ENCODE peak calls at places on chromosomes 6 and 20, in ten cellular contexts. H is HL-60, T is K562, P is hepatocyte, Y is prostate gland, S is colonic mucosa, C is GM23338, R is pancreas, J is dorsolateral prefrontal cortex, F is cardiac muscle cell. Z is an unnamed sample.

GRCh38 chr6:1313364-1313754 is 1.5 kb downstream of the FOXQ1 start:
- DNase-seq in T (no peak), H (no peak), R (peak), C (peak), S (no peak), F (no peak), Y (no peak), P (no peak), J (no peak), Z (no peak)

GRCh38 chr6:142302427-142303190 is 802 bp downstream of the ADGRG6 start:
- DNase-seq in T (no peak), F (no peak), P (peak), R (peak), J (no peak), Y (peak), H (no peak), S (no peak), C (peak), Z (no peak)

GRCh38 chr6:44675449-44675848 is 287.9 kb downstream of the CDC5L start:
- DNase-seq in H (no peak), T (no peak), P (no peak), J (no peak), Y (peak), S (no peak), R (no peak), F (no peak), C (no peak), Z (no peak)

GRCh38 chr20:38872036-38872435 is 54.2 kb upstream of the FAM83D start:
- DNase-seq in P (no peak), F (no peak), T (no peak), C (no peak), Y (no peak), J (no peak), R (no peak), H (no peak), S (peak), Z (no peak)

GRCh38 chr6:11428895-11429294 is 108.7 kb upstream of the TMEM170B start:
- DNase-seq in R (no peak), T (no peak), H (no peak), Y (no peak), J (no peak), P (peak), S (no peak), C (peak), F (no peak), Z (no peak)

GRCh38 chr20:23305098-23305497 is 45.5 kb upstream of the NXT1 start:
- DNase-seq in P (no peak), J (no peak), F (no peak), S (no peak), T (no peak), Y (no peak), R (no peak), H (no peak), C (no peak), Z (no peak)

GRCh38 chr6:41051873-41052272 is 1.1 kb upstream of the APOBEC2 start:
- DNase-seq in C (no peak), T (no peak), Y (no peak), H (peak), S (no peak), F (no peak), R (no peak), P (no peak), J (no peak), Z (no peak)

GRCh38 chr6:123913858-123914257 is 110.2 kb downstream of the NKAIN2 start:
- DNase-seq in F (no peak), Y (no peak), J (no peak), R (no peak), T (no peak), S (no peak), P (no peak), C (no peak), H (no peak), Z (no peak)

GRCh38 chr6:129280719-129281118 is 397.8 kb downstream of the LAMA2 start:
- DNase-seq in C (no peak), F (no peak), J (no peak), T (no peak), H (no peak), R (no peak), Y (no peak), S (no peak), P (no peak), Z (no peak)

GRCh38 chr6:146775227-146775626 is 176.5 kb downstream of the ADGB start:
- DNase-seq in F (no peak), S (no peak), R (no peak), Y (no peak), T (no peak), P (no peak), J (no peak), H (no peak), C (peak), Z (no peak)
- TF ChIP-seq CTCF in F (no peak), S (no peak), R (no peak), Y (no peak), T (no peak), P (peak), J (no peak), H (no peak), C (no peak), Z (no peak)

GRCh38 chr6:47477497-47478232 is at the start of gene CD2AP:
- DNase-seq in C (peak), Y (peak), H (peak), J (peak), F (peak), P (peak), T (peak), S (peak), R (peak), Z (peak)

GRCh38 chr6:47478233-47479155 is 905 bp downstream of the CD2AP start:
- DNase-seq in Y (peak), J (no peak), H (peak), R (no peak), P (peak), S (no peak), F (peak), C (peak), T (no peak), Z (no peak)

GRCh38 chr6:47479874-47480273 is 2.3 kb downstream of the CD2AP start:
- DNase-seq in H (no peak), P (no peak), S (no peak), T (no peak), C (no peak), R (no peak), Y (no peak), J (no peak), F (no peak), Z (no peak)

GRCh38 chr6:47476794-47477496 is 644 bp upstream of the CD2AP start:
- DNase-seq in J (no peak), P (peak), Y (no peak), R (no peak), C (no peak), S (no peak), T (no peak), F (no peak), H (no peak), Z (no peak)

GRCh38 chr6:47479156-47479541 is 1.6 kb downstream of the CD2AP start:
- DNase-seq in C (no peak), Y (no peak), H (no peak), S (no peak), T (no peak), P (no peak), J (no peak), R (no peak), F (no peak), Z (no peak)
- H3K4me3 ChIP-seq in C (peak), Y (peak), H (peak), S (peak), T (peak), P (peak), J (peak), R (peak), F (peak), Z (peak)

DNA sequence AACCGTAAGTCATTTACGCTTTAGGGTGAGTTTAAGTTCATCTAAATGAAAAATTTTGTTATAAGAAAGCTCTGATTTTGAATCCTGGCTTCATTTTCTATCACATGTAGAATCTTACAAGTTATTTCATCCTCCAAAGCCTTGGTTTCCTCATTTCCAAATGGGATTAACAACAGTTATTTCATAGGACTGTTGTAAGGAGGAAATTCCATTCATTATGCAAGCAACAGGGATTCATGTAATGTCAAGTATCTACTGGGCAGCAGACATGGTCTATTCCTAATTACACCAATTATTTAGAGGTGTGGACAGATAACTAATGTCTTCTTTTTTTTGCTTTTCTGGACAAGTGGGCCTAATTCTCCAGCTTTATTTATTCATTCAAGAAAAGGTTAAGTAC is 154.0 kb downstream of the PDSS2 start:
- DNase-seq in Y (no peak), S (no peak), P (no peak), T (no peak), H (no peak), C (no peak), R (no peak), J (no peak), F (no peak), Z (no peak)
- H3K27ac ChIP-seq in Y (no peak), S (no peak), P (no peak), T (no peak), H (no peak), C (no peak), R (no peak), J (no peak), F (no peak), Z (no peak)

GRCh38 chr6:120826253-120826652 is 508.0 kb downstream of the TBC1D32 start:
- DNase-seq in R (peak), Y (peak), F (peak), C (peak), P (peak), H (peak), T (no peak), S (peak), J (no peak), Z (no peak)
- TF ChIP-seq CTCF in R (peak), Y (no peak), F (peak), C (peak), P (peak), H (no peak), T (no peak), S (peak), J (peak), Z (peak)

DNA sequence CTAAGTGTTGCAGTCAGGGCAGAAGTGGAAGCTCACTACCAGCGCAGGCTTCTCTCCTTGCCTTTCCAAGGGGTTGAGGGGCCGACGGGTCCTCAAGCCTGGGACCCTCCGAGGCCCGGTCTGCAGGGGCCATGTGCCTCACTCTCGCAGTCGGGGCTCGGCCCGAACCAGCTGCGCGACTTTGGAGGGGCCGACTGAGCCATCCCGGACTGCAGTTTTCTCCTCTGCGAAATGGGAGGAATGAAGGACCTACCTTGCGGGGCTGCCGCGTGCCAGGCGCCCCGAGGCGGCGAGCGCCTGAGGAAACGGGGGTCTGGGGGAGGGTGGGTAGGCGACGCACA is 5.6 kb downstream of the LZTS3 start:
- DNase-seq in F (no peak), H (no peak), J (no peak), R (no peak), S (no peak), P (no peak), Y (no peak), T (no peak), C (peak), Z (no peak)
- H3K4me3 ChIP-seq in F (no peak), H (no peak), J (peak), R (peak), S (peak), P (no peak), Y (peak), T (no peak), C (peak), Z (peak)

DNA sequence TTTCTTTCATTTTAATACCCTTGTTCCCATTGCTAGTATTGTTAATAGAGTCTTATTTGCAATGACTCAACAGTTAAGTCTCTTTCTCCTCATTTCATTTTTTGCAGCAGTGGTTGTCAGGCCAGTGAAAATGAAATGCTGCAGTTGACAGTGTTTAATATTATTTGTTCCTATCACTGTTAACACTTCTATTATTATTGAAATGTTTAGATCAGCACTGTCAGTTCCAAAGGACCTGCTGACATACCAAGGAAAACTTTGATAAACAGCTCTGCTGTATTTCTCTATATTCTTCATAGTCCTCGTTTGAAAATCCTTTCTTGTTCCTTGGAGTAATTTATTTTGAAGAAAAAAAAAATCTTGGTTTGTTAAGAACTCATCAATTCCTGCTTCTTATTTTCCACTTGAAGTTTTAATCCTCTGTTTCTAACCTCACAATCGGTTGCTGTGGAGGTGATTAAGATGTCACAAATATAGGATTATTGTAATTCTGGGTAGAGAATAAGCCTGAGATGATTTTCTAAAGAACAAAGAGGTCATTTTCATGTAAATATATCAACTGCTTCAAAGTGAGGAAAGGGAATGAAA is 1065.9 kb upstream of the CITED2 start:
- DNase-seq in Y (no peak), C (no peak), J (no peak), P (no peak), H (no peak), S (no peak), F (no peak), T (no peak), R (no peak), Z (no peak)
- H3K27ac ChIP-seq in Y (no peak), C (no peak), J (no peak), P (no peak), H (no peak), S (no peak), F (peak), T (no peak), R (no peak), Z (no peak)

GRCh38 chr6:139375239-139376053 is 998 bp upstream of the CITED2 start:
- DNase-seq in T (peak), Y (peak), S (peak), C (peak), R (peak), J (peak), P (peak), H (peak), F (peak), Z (peak)
- TF ChIP-seq CTCF in T (no peak), Y (no peak), S (no peak), C (peak), R (no peak), J (no peak), P (peak), H (no peak), F (peak), Z (no peak)

GRCh38 chr20:15316556-15316955 is 979.1 kb upstream of the FLRT3 start:
- DNase-seq in J (no peak), T (no peak), C (no peak), S (no peak), P (no peak), Y (no peak), H (no peak), R (no peak), F (no peak), Z (no peak)

GRCh38 chr20:15320941-15321340 is 983.5 kb upstream of the FLRT3 start:
- DNase-seq in S (no peak), F (no peak), P (no peak), J (no peak), C (no peak), Y (no peak), H (no peak), T (no peak), R (no peak), Z (no peak)

GRCh38 chr20:15318682-15319081 is 981.3 kb upstream of the FLRT3 start:
- DNase-seq in T (no peak), R (no peak), F (no peak), C (no peak), H (no peak), J (no peak), Y (no peak), S (no peak), P (no peak), Z (no peak)

GRCh38 chr20:15319444-15319843 is 982.0 kb upstream of the FLRT3 start:
- DNase-seq in F (no peak), J (no peak), H (no peak), T (no peak), P (no peak), Y (no peak), R (no peak), S (no peak), C (no peak), Z (no peak)

DNA sequence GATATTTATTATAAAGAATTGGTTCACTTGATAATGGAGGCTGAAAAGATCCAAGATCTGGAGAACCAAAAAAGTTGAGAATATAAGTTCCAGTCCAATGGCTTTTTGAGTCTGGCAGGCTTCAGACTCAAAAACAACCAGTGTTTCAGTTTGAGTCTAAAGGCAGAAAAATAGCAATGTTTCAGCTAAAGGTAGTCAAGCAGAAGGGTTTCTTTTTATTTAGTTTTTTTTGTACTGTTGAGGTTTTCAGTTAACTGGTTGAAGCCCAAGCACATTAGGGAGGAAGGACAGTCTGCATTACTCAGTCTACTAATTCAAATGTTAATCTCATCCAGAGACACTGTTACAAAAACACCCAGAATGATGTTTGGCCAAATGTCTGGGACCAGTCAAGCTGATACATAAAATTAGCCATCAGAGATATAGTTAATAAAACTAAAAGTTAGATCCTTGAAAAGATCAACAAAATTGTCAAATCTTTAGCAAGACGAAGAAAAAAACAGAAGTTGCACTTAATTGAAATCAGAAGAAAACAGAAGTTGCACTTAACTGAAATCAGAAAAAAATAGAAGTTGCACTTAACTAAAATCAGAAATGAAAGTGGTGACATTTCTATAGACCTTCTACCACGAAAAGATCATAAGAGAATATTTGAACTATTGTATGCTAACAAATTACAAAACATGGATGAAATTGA is 980.3 kb upstream of the FLRT3 start:
- DNase-seq in Y (no peak), R (no peak), C (no peak), S (no peak), T (no peak), P (no peak), F (no peak), J (no peak), H (no peak), Z (no peak)
- H3K4me3 ChIP-seq in Y (no peak), R (no peak), C (no peak), S (no peak), T (no peak), P (no peak), F (no peak), J (no peak), H (no peak), Z (no peak)

GRCh38 chr6:151071295-151071694 is 168.5 kb upstream of the AKAP12 start:
- DNase-seq in S (no peak), R (no peak), H (no peak), F (peak), C (no peak), P (no peak), T (no peak), J (no peak), Y (no peak), Z (no peak)

GRCh38 chr6:151078655-151079054 is 161.1 kb upstream of the AKAP12 start:
- DNase-seq in S (no peak), J (no peak), C (no peak), P (no peak), R (no peak), T (no peak), F (no peak), H (no peak), Y (no peak), Z (no peak)

GRCh38 chr6:151075527-151075926 is 164.2 kb upstream of the AKAP12 start:
- DNase-seq in H (no peak), F (no peak), C (no peak), Y (no peak), J (no peak), T (no peak), P (no peak), S (no peak), R (no peak), Z (no peak)

GRCh38 chr6:151075005-151075404 is 164.8 kb upstream of the AKAP12 start:
- DNase-seq in Y (no peak), J (no peak), T (no peak), P (no peak), S (no peak), F (no peak), H (no peak), R (no peak), C (no peak), Z (no peak)

GRCh38 chr6:151075943-151076555 is 163.7 kb upstream of the AKAP12 start:
- DNase-seq in C (no peak), R (no peak), J (no peak), T (no peak), S (no peak), F (no peak), Y (no peak), H (no peak), P (no peak), Z (no peak)
- H3K27ac ChIP-seq in C (no peak), R (no peak), J (no peak), T (no peak), S (no peak), F (no peak), Y (no peak), H (no peak), P (no peak), Z (no peak)

GRCh38 chr6:39303425-39304153 is 10.6 kb downstream of the KCNK17 start:
- DNase-seq in J (no peak), Y (no peak), F (no peak), S (no peak), T (no peak), P (no peak), R (no peak), H (no peak), C (no peak), Z (no peak)

GRCh38 chr6:39302669-39303424 is 11.4 kb downstream of the KCNK17 start:
- DNase-seq in F (peak), P (peak), R (peak), S (peak), C (peak), Y (peak), H (peak), T (peak), J (peak), Z (peak)

GRCh38 chr6:39300739-39301138 is 13.5 kb downstream of the KCNK17 start:
- DNase-seq in R (no peak), C (no peak), S (no peak), J (no peak), H (peak), T (no peak), F (no peak), P (no peak), Y (no peak), Z (no peak)

GRCh38 chr6:39302011-39302410 is 12.2 kb downstream of the KCNK17 start:
- DNase-seq in H (no peak), S (no peak), P (no peak), T (no peak), C (no peak), F (no peak), R (no peak), J (no peak), Y (no peak), Z (no peak)

GRCh38 chr6:39301606-39302005 is 12.6 kb downstream of the KCNK17 start:
- DNase-seq in H (no peak), S (no peak), T (peak), F (no peak), Y (no peak), J (no peak), C (peak), R (no peak), P (no peak), Z (no peak)
- TF ChIP-seq CTCF in H (no peak), S (no peak), T (peak), F (peak), Y (no peak), J (no peak), C (peak), R (no peak), P (peak), Z (no peak)

Z was measured in left lung.